ENCODE peak calls at places on chromosomes 3 and 15, in seven cellular contexts. One of them, this sample, is unnamed.

GRCh38 chr3:58551636-58552180 is 14.7 kb upstream of the ACOX2 start:
- DNase-seq in CD8-positive, alpha-beta T cell: no peak
- DNase-seq in CD4-positive, alpha-beta T cell: no peak
- DNase-seq in neural crest cell: no peak
- DNase-seq in ascending aorta: no peak
- DNase-seq in psoas muscle: no peak
- DNase-seq in GM13977: no peak
- DNase-seq in this sample: no peak

GRCh38 chr3:136651585-136651984 is 100.6 kb downstream of the STAG1 start:
- DNase-seq in CD8-positive, alpha-beta T cell: no peak
- DNase-seq in CD4-positive, alpha-beta T cell: no peak
- DNase-seq in neural crest cell: no peak
- DNase-seq in ascending aorta: no peak
- DNase-seq in psoas muscle: no peak
- DNase-seq in GM13977: no peak
- DNase-seq in this sample: no peak

GRCh38 chr15:100249096-100249815 is 92.5 kb downstream of the ADAMTS17 start:
- DNase-seq in CD8-positive, alpha-beta T cell: no peak
- DNase-seq in CD4-positive, alpha-beta T cell: no peak
- DNase-seq in neural crest cell: no peak
- DNase-seq in ascending aorta: peak; percentile 54
- DNase-seq in psoas muscle: no peak
- DNase-seq in GM13977: no peak
- DNase-seq in this sample: no peak

GRCh38 chr15:92106691-92107090 is 253.2 kb downstream of the SLCO3A1 start:
- DNase-seq in CD8-positive, alpha-beta T cell: no peak
- DNase-seq in CD4-positive, alpha-beta T cell: no peak
- DNase-seq in neural crest cell: no peak
- DNase-seq in ascending aorta: no peak
- DNase-seq in psoas muscle: no peak
- DNase-seq in GM13977: no peak
- DNase-seq in this sample: no peak

GRCh38 chr3:194671511-194671899 is 486 bp downstream of the LSG1 start:
- DNase-seq in CD8-positive, alpha-beta T cell: no peak
- DNase-seq in CD4-positive, alpha-beta T cell: no peak
- DNase-seq in neural crest cell: no peak
- DNase-seq in ascending aorta: no peak
- DNase-seq in psoas muscle: no peak
- DNase-seq in GM13977: peak; percentile 49
- DNase-seq in this sample: no peak

GRCh38 chr3:194255252-194256039 is 95.7 kb downstream of the CPN2 start:
- DNase-seq in CD8-positive, alpha-beta T cell: peak; percentile 31
- DNase-seq in CD4-positive, alpha-beta T cell: no peak
- DNase-seq in neural crest cell: no peak
- DNase-seq in ascending aorta: peak; percentile 75
- DNase-seq in psoas muscle: peak; percentile 82
- DNase-seq in GM13977: no peak
- DNase-seq in this sample: peak; percentile 76

GRCh38 chr3:194572131-194572789 is 61.0 kb downstream of the TMEM44 start:
- DNase-seq in CD8-positive, alpha-beta T cell: no peak
- DNase-seq in CD4-positive, alpha-beta T cell: no peak
- DNase-seq in neural crest cell: no peak
- DNase-seq in ascending aorta: peak; percentile 94
- DNase-seq in psoas muscle: peak; percentile 81
- DNase-seq in GM13977: no peak
- DNase-seq in this sample: no peak

GRCh38 chr15:95919460-95919859 is 411.0 kb upstream of the NR2F2 start:
- DNase-seq in CD8-positive, alpha-beta T cell: no peak
- DNase-seq in CD4-positive, alpha-beta T cell: no peak
- DNase-seq in neural crest cell: no peak
- DNase-seq in ascending aorta: no peak
- DNase-seq in psoas muscle: no peak
- DNase-seq in GM13977: no peak
- DNase-seq in this sample: no peak

GRCh38 chr3:195081242-195081963 is 189.6 kb downstream of the XXYLT1 start:
- DNase-seq in CD8-positive, alpha-beta T cell: no peak
- DNase-seq in CD4-positive, alpha-beta T cell: no peak
- DNase-seq in neural crest cell: no peak
- DNase-seq in ascending aorta: no peak
- DNase-seq in psoas muscle: peak; percentile 34
- DNase-seq in GM13977: no peak
- DNase-seq in this sample: no peak

GRCh38 chr3:151987893-151988292 is 114.5 kb downstream of the SUCNR1 start:
- DNase-seq in CD8-positive, alpha-beta T cell: no peak
- DNase-seq in CD4-positive, alpha-beta T cell: no peak
- DNase-seq in neural crest cell: no peak
- DNase-seq in ascending aorta: no peak
- DNase-seq in psoas muscle: no peak
- DNase-seq in GM13977: no peak
- DNase-seq in this sample: no peak

DNA sequence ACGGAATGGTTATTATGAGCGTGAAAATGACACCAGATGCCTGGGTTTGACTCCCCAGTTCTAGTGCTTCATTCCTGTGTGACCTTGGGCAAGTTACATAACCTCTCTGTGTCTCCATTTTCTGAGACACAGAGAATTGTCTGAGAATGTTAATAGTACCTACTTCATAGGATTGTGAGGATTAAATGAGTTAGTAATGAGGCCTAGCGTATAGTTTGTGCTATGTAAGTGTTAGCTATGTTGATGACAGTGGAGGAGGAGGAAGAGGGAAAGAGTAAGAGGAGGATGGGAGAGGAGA is 150.3 kb downstream of the MEGF11 start:
- DNase-seq in CD8-positive, alpha-beta T cell: no peak
- DNase-seq in CD4-positive, alpha-beta T cell: no peak
- DNase-seq in neural crest cell: no peak
- DNase-seq in ascending aorta: no peak
- DNase-seq in psoas muscle: no peak
- DNase-seq in GM13977: no peak
- DNase-seq in this sample: no peak
- TF ChIP-seq CTCF in CD8-positive, alpha-beta T cell: no peak
- TF ChIP-seq CTCF in CD4-positive, alpha-beta T cell: no peak
- TF ChIP-seq CTCF in neural crest cell: no peak
- TF ChIP-seq CTCF in ascending aorta: no peak
- TF ChIP-seq CTCF in psoas muscle: no peak
- TF ChIP-seq CTCF in GM13977: no peak
- TF ChIP-seq CTCF in this sample: no peak

GRCh38 chr3:9803494-9803893 is 6.6 kb upstream of the TTLL3 start:
- DNase-seq in CD8-positive, alpha-beta T cell: no peak
- DNase-seq in CD4-positive, alpha-beta T cell: no peak
- DNase-seq in neural crest cell: no peak
- DNase-seq in ascending aorta: no peak
- DNase-seq in psoas muscle: no peak
- DNase-seq in GM13977: no peak
- DNase-seq in this sample: no peak

GRCh38 chr3:9806137-9806536 is 3.9 kb upstream of the TTLL3 start:
- DNase-seq in CD8-positive, alpha-beta T cell: no peak
- DNase-seq in CD4-positive, alpha-beta T cell: no peak
- DNase-seq in neural crest cell: no peak
- DNase-seq in ascending aorta: no peak
- DNase-seq in psoas muscle: no peak
- DNase-seq in GM13977: no peak
- DNase-seq in this sample: no peak

GRCh38 chr3:9797196-9797945 is 4.5 kb downstream of the ARPC4 start:
- DNase-seq in CD8-positive, alpha-beta T cell: no peak
- DNase-seq in CD4-positive, alpha-beta T cell: no peak
- DNase-seq in neural crest cell: no peak
- DNase-seq in ascending aorta: no peak
- DNase-seq in psoas muscle: no peak
- DNase-seq in GM13977: no peak
- DNase-seq in this sample: no peak

GRCh38 chr3:9795212-9795611 is 2.3 kb downstream of the ARPC4 start:
- DNase-seq in CD8-positive, alpha-beta T cell: no peak
- DNase-seq in CD4-positive, alpha-beta T cell: no peak
- DNase-seq in neural crest cell: no peak
- DNase-seq in ascending aorta: no peak
- DNase-seq in psoas muscle: no peak
- DNase-seq in GM13977: no peak
- DNase-seq in this sample: no peak

DNA sequence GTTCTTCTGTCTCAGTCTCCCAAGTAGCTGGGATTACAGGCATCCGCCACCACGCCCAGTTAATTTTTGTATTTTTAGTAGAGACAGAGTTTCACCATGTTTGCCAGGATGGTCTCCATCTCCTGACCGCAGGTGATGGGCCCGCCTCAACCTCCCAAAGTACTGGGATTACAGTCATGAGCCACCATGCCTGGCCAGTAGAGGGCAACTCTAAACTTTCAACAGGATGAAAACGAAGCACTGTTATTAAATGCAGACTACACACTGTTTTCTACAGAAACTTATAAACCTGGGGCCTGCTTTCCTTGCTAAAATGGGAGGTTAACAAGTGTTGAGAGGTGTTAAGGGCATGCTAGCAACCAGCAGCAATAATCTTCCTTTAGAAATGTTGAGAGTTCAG is 7.6 kb downstream of the ARPC4 start:
- DNase-seq in CD8-positive, alpha-beta T cell: no peak
- DNase-seq in CD4-positive, alpha-beta T cell: no peak
- DNase-seq in neural crest cell: no peak
- DNase-seq in ascending aorta: no peak
- DNase-seq in psoas muscle: no peak
- DNase-seq in GM13977: no peak
- DNase-seq in this sample: no peak
- TF ChIP-seq CTCF in CD8-positive, alpha-beta T cell: no peak
- TF ChIP-seq CTCF in CD4-positive, alpha-beta T cell: no peak
- TF ChIP-seq CTCF in neural crest cell: peak; percentile 51
- TF ChIP-seq CTCF in ascending aorta: no peak
- TF ChIP-seq CTCF in psoas muscle: peak; percentile 7
- TF ChIP-seq CTCF in GM13977: peak; percentile 4
- TF ChIP-seq CTCF in this sample: no peak

DNA sequence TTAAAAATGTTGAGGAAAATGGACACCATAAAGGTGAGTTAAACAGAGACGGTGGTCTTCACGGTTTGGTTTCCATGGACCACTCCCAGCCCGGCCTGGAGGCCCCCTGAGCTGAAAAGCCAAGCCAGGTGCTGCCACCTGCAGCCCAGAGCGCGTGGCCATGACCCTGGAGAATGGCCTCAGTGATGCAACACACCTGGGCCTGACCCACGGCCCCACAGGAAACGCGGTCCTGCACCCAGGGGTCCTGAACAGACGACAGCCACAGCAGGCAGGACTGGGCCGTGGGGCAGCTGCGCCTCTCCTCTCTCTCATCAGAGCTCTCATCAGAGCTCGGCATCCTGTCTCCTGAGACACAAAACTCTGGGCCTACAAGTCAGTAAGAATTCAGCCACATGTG is 64.1 kb downstream of the NIPA2 start:
- DNase-seq in CD8-positive, alpha-beta T cell: no peak
- DNase-seq in CD4-positive, alpha-beta T cell: no peak
- DNase-seq in neural crest cell: no peak
- DNase-seq in ascending aorta: no peak
- DNase-seq in psoas muscle: no peak
- DNase-seq in GM13977: no peak
- DNase-seq in this sample: no peak
- TF ChIP-seq CTCF in CD8-positive, alpha-beta T cell: no peak
- TF ChIP-seq CTCF in CD4-positive, alpha-beta T cell: no peak
- TF ChIP-seq CTCF in neural crest cell: no peak
- TF ChIP-seq CTCF in ascending aorta: no peak
- TF ChIP-seq CTCF in psoas muscle: peak; percentile 4
- TF ChIP-seq CTCF in GM13977: peak; percentile 24
- TF ChIP-seq CTCF in this sample: no peak

GRCh38 chr3:188400494-188401243 is 246.7 kb downstream of the LPP start:
- DNase-seq in CD8-positive, alpha-beta T cell: no peak
- DNase-seq in CD4-positive, alpha-beta T cell: no peak
- DNase-seq in neural crest cell: no peak
- DNase-seq in ascending aorta: no peak
- DNase-seq in psoas muscle: no peak
- DNase-seq in GM13977: peak; percentile 37
- DNase-seq in this sample: no peak
- TF ChIP-seq CTCF in CD8-positive, alpha-beta T cell: no peak
- TF ChIP-seq CTCF in CD4-positive, alpha-beta T cell: no peak
- TF ChIP-seq CTCF in neural crest cell: no peak
- TF ChIP-seq CTCF in ascending aorta: no peak
- TF ChIP-seq CTCF in psoas muscle: no peak
- TF ChIP-seq CTCF in GM13977: no peak
- TF ChIP-seq CTCF in this sample: no peak

DNA sequence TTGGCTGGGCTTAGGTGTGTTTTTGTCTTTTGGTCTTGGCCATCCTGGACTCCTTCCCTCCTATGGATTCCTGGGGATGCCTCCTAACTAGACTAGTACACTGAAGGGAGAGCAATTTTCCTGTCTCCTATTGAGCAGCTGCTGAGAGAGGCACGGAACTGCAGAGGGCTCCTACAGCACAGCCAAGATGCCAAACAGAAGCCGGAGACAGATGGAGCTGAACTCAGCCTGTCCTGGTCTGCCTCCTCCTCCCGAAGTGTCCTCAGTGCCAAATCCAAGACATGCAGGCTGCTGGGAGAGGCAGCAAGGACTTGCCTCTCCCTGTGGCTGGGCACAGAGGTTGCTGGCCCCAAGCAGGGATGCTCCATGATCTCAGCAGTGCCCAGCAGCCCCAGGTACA is 256.6 kb upstream of the PROK2 start:
- DNase-seq in CD8-positive, alpha-beta T cell: no peak
- DNase-seq in CD4-positive, alpha-beta T cell: no peak
- DNase-seq in neural crest cell: no peak
- DNase-seq in ascending aorta: no peak
- DNase-seq in psoas muscle: no peak
- DNase-seq in GM13977: no peak
- DNase-seq in this sample: no peak
- TF ChIP-seq CTCF in CD8-positive, alpha-beta T cell: no peak
- TF ChIP-seq CTCF in CD4-positive, alpha-beta T cell: no peak
- TF ChIP-seq CTCF in neural crest cell: no peak
- TF ChIP-seq CTCF in ascending aorta: no peak
- TF ChIP-seq CTCF in psoas muscle: no peak
- TF ChIP-seq CTCF in GM13977: no peak
- TF ChIP-seq CTCF in this sample: no peak

DNA sequence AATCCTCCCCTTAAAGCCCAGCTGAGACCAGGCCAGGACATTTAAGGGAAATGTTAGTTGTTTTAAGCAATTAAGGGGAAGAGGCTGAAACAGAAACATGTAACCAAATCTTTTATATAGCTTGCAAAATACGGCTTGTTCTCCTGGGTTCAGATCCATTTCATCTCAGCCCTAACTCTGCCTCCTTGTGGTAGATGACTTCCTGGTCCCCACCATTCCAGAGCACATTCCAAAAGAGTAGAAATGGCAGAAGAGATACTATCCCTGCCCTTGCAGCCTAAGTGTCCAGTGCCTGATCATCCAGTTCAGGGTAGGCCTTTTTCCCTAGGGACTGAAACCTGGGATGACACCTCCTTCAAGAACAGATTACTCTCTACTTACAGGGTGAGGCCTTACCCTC is 266.2 kb upstream of the VEPH1 start:
- DNase-seq in CD8-positive, alpha-beta T cell: no peak
- DNase-seq in CD4-positive, alpha-beta T cell: no peak
- DNase-seq in neural crest cell: no peak
- DNase-seq in ascending aorta: no peak
- DNase-seq in psoas muscle: no peak
- DNase-seq in GM13977: no peak
- DNase-seq in this sample: no peak
- TF ChIP-seq CTCF in CD8-positive, alpha-beta T cell: no peak
- TF ChIP-seq CTCF in CD4-positive, alpha-beta T cell: no peak
- TF ChIP-seq CTCF in neural crest cell: no peak
- TF ChIP-seq CTCF in ascending aorta: no peak
- TF ChIP-seq CTCF in psoas muscle: no peak
- TF ChIP-seq CTCF in GM13977: no peak
- TF ChIP-seq CTCF in this sample: no peak

This sample was measured in endothelial cell.